ENCODE peak calls at places on chromosome 11, in eight cellular contexts. B, S, G, P, X, C, E and N are unnamed samples.
A peak's percentile ranks its signal among the peaks of the same experiment; 100 is the strongest.

GRCh38 chr11:110147965-110148709 is 54.9 kb downstream of the ZC3H12C start:
- DNase-seq in E (no peak), C (peak; percentile 84), P (no peak), G (peak; percentile 28), X (no peak), B (no peak), S (no peak), N (peak; percentile 35)

GRCh38 chr11:12707500-12707880 is 33.3 kb downstream of the TEAD1 start:
- DNase-seq in B (no peak), P (no peak), G (no peak), C (no peak), X (no peak), S (no peak), E (no peak), N (no peak)

GRCh38 chr11:9379046-9379445 is 5.4 kb upstream of the IPO7 start:
- DNase-seq in G (no peak), S (no peak), C (no peak), B (no peak), X (no peak), P (peak; percentile 32), E (no peak), N (no peak)

GRCh38 chr11:65468874-65469333 is 29.9 kb upstream of the MALAT1 start:
- DNase-seq in E (peak; percentile 19), P (peak; percentile 91), S (no peak), B (no peak), G (no peak), C (peak; percentile 25), X (peak; percentile 85), N (no peak)

GRCh38 chr11:84476581-84476980 is 1150.6 kb downstream of the DLG2 start:
- DNase-seq in E (no peak), C (no peak), G (no peak), X (no peak), S (no peak), B (no peak), P (no peak), N (no peak)

GRCh38 chr11:10285148-10285802 is 8.7 kb downstream of the SBF2 start:
- DNase-seq in B (no peak), C (no peak), X (peak; percentile 20), G (no peak), S (no peak), P (no peak), E (no peak), N (no peak)

GRCh38 chr11:106022795-106023275 is 795 bp upstream of the MSANTD4 start:
- DNase-seq in S (no peak), B (no peak), C (no peak), G (no peak), P (no peak), X (no peak), E (no peak), N (no peak)

GRCh38 chr11:126060651-126061220 is 1.9 kb downstream of the CDON start:
- DNase-seq in X (no peak), P (no peak), C (no peak), E (no peak), B (peak; percentile 88), S (no peak), G (no peak), N (no peak)

GRCh38 chr11:405323-405975 is 9.3 kb downstream of the SIGIRR start:
- DNase-seq in B (no peak), C (no peak), G (no peak), P (peak; percentile 67), E (no peak), S (no peak), X (no peak), N (no peak)

GRCh38 chr11:67351275-67352005 is 1.9 kb downstream of the POLD4 start:
- DNase-seq in P (peak; percentile 86), E (peak; percentile 52), G (no peak), B (peak; percentile 40), S (peak; percentile 69), C (peak; percentile 76), X (peak; percentile 93), N (no peak)

GRCh38 chr11:122642472-122642922 is 13.0 kb upstream of the UBASH3B start:
- DNase-seq in S (no peak), C (peak; percentile 94), E (no peak), G (no peak), P (no peak), X (no peak), B (no peak), N (peak; percentile 49)

GRCh38 chr11:45560153-45560934 is 105.1 kb downstream of the CHST1 start:
- DNase-seq in E (no peak), B (no peak), X (no peak), G (no peak), C (no peak), S (no peak), P (no peak), N (no peak)

GRCh38 chr11:43953521-43953920 is 11.1 kb downstream of the C11orf96 start:
- DNase-seq in X (no peak), G (no peak), C (no peak), P (no peak), S (no peak), B (no peak), E (no peak), N (no peak)

GRCh38 chr11:126719740-126720139 is 280.8 kb downstream of the KIRREL3 start:
- DNase-seq in S (no peak), E (no peak), C (peak; percentile 34), P (no peak), X (no peak), B (no peak), G (no peak), N (no peak)

GRCh38 chr11:45392621-45393183 is 106.6 kb upstream of the SYT13 start:
- DNase-seq in E (no peak), B (no peak), G (no peak), S (no peak), P (no peak), C (no peak), X (no peak), N (no peak)

GRCh38 chr11:122673706-122674105 is 18.2 kb downstream of the UBASH3B start:
- DNase-seq in X (peak; percentile 70), B (no peak), P (no peak), E (no peak), S (no peak), C (peak; percentile 41), G (no peak), N (no peak)

GRCh38 chr11:88036701-88037100 is 138.5 kb downstream of the RAB38 start:
- DNase-seq in P (no peak), B (no peak), S (no peak), X (no peak), G (no peak), C (no peak), E (no peak), N (no peak)

GRCh38 chr11:59225017-59225416 is 12.3 kb upstream of the MPEG1 start:
- DNase-seq in S (no peak), P (no peak), X (no peak), G (no peak), C (no peak), E (no peak), B (no peak), N (no peak)

GRCh38 chr11:122633219-122633829 is 22.2 kb upstream of the UBASH3B start:
- DNase-seq in B (peak; percentile 29), S (no peak), X (peak; percentile 54), C (peak; percentile 70), G (no peak), E (no peak), P (peak; percentile 23), N (no peak)

GRCh38 chr11:17267576-17267975 is 9.0 kb upstream of the NUCB2 start:
- DNase-seq in G (no peak), P (no peak), E (no peak), C (peak; percentile 95), X (no peak), B (no peak), S (no peak), N (no peak)

GRCh38 chr11:27722945-27723344 is 22.7 kb upstream of the BDNF start:
- DNase-seq in P (peak; percentile 23), B (no peak), G (no peak), S (no peak), E (no peak), C (no peak), X (no peak), N (no peak)

GRCh38 chr11:116853461-116854073 is 16.1 kb upstream of the APOA1 start:
- DNase-seq in B (no peak), P (no peak), E (peak; percentile 29), S (peak; percentile 49), X (no peak), G (no peak), C (peak; percentile 94), N (peak; percentile 91)

GRCh38 chr11:45063669-45064068 is 82.8 kb upstream of the PRDM11 start:
- DNase-seq in G (no peak), B (no peak), X (no peak), P (no peak), C (no peak), S (no peak), E (no peak), N (no peak)

GRCh38 chr11:87421422-87421821 is 383.7 kb downstream of the TMEM135 start:
- DNase-seq in C (peak; percentile 86), B (peak; percentile 49), X (peak; percentile 98), P (peak; percentile 81), E (no peak), S (no peak), G (peak; percentile 64), N (peak; percentile 61)

GRCh38 chr11:32056445-32056844 is 34.4 kb upstream of the RCN1 start:
- DNase-seq in G (peak; percentile 38), C (peak; percentile 29), X (no peak), S (no peak), B (no peak), E (no peak), P (no peak), N (peak; percentile 67)

GRCh38 chr11:92911478-92911877 is 58.0 kb upstream of the MTNR1B start:
- DNase-seq in X (no peak), S (no peak), E (no peak), C (no peak), G (no peak), B (no peak), P (no peak), N (no peak)

GRCh38 chr11:3129591-3130268 is 35.4 kb downstream of the OSBPL5 start:
- DNase-seq in E (peak; percentile 1), S (no peak), P (no peak), X (no peak), C (no peak), G (no peak), B (no peak), N (no peak)

GRCh38 chr11:60757231-60757800 is 649 bp downstream of the MS4A15 start:
- DNase-seq in E (no peak), S (no peak), B (no peak), C (no peak), P (no peak), X (no peak), G (no peak), N (no peak)

GRCh38 chr11:35478411-35479139 is 46.8 kb downstream of the PAMR1 start:
- DNase-seq in E (no peak), G (no peak), P (no peak), C (no peak), X (no peak), B (no peak), S (no peak), N (no peak)